ENCODE peak calls at places on chromosomes 12 and 14, in eight cellular contexts. One of them, this sample, is unnamed. For H3K27me3, the result is how much of the 10 kb centered on the place peaks cover.

GRCh38 chr14:104318558-104319488 is 180.4 kb downstream of the KIF26A start:
- DNase-seq in MG63: no peak
- DNase-seq in naive thymus-derived CD4-positive, alpha-beta T cell: no peak
- DNase-seq in cardiac muscle cell: no peak
- DNase-seq in thoracic aorta: no peak
- DNase-seq in HCT116: no peak
- DNase-seq in fibroblast of lung: no peak
- DNase-seq in hepatocyte: no peak
- DNase-seq in this sample: peak

GRCh38 chr12:109356586-109356985 is 8.9 kb downstream of the MYO1H start:
- DNase-seq in MG63: no peak
- DNase-seq in naive thymus-derived CD4-positive, alpha-beta T cell: no peak
- DNase-seq in HCT116: no peak
- DNase-seq in fibroblast of lung: no peak
- DNase-seq in hepatocyte: no peak
- DNase-seq in thoracic aorta: no peak
- DNase-seq in cardiac muscle cell: no peak
- DNase-seq in this sample: no peak

GRCh38 chr12:54439521-54440255 is 20.6 kb upstream of the ITGA5 start:
- DNase-seq in naive thymus-derived CD4-positive, alpha-beta T cell: peak
- DNase-seq in cardiac muscle cell: peak
- DNase-seq in MG63: no peak
- DNase-seq in thoracic aorta: no peak
- DNase-seq in fibroblast of lung: peak
- DNase-seq in HCT116: peak
- DNase-seq in hepatocyte: peak
- DNase-seq in this sample: peak

GRCh38 chr14:60220084-60220483 is 28.9 kb upstream of the PPM1A start:
- DNase-seq in fibroblast of lung: no peak
- DNase-seq in naive thymus-derived CD4-positive, alpha-beta T cell: no peak
- DNase-seq in hepatocyte: no peak
- DNase-seq in MG63: no peak
- DNase-seq in HCT116: no peak
- DNase-seq in cardiac muscle cell: no peak
- DNase-seq in thoracic aorta: no peak
- DNase-seq in this sample: no peak

GRCh38 chr12:97177482-97177881 is 270.4 kb downstream of the NEDD1 start:
- DNase-seq in HCT116: no peak
- DNase-seq in hepatocyte: no peak
- DNase-seq in thoracic aorta: no peak
- DNase-seq in fibroblast of lung: peak
- DNase-seq in cardiac muscle cell: no peak
- DNase-seq in MG63: peak
- DNase-seq in naive thymus-derived CD4-positive, alpha-beta T cell: no peak
- DNase-seq in this sample: no peak

GRCh38 chr14:104091061-104091926 is 5.8 kb downstream of the ASPG start:
- DNase-seq in MG63: no peak
- DNase-seq in HCT116: no peak
- DNase-seq in naive thymus-derived CD4-positive, alpha-beta T cell: no peak
- DNase-seq in cardiac muscle cell: no peak
- DNase-seq in hepatocyte: no peak
- DNase-seq in thoracic aorta: no peak
- DNase-seq in fibroblast of lung: no peak
- DNase-seq in this sample: peak

GRCh38 chr12:79737875-79738718 is 47.3 kb upstream of the PAWR start:
- DNase-seq in cardiac muscle cell: peak
- DNase-seq in naive thymus-derived CD4-positive, alpha-beta T cell: peak
- DNase-seq in MG63: peak
- DNase-seq in thoracic aorta: no peak
- DNase-seq in fibroblast of lung: peak
- DNase-seq in HCT116: peak
- DNase-seq in hepatocyte: peak
- DNase-seq in this sample: peak

GRCh38 chr14:69354383-69355154 is 43.5 kb downstream of the ERH start:
- DNase-seq in MG63: no peak
- DNase-seq in naive thymus-derived CD4-positive, alpha-beta T cell: peak
- DNase-seq in hepatocyte: no peak
- DNase-seq in thoracic aorta: no peak
- DNase-seq in cardiac muscle cell: no peak
- DNase-seq in HCT116: no peak
- DNase-seq in fibroblast of lung: no peak
- DNase-seq in this sample: peak

GRCh38 chr14:62468946-62469345 is 576.3 kb downstream of the KCNH5 start:
- DNase-seq in hepatocyte: no peak
- DNase-seq in thoracic aorta: no peak
- DNase-seq in naive thymus-derived CD4-positive, alpha-beta T cell: no peak
- DNase-seq in MG63: peak
- DNase-seq in cardiac muscle cell: no peak
- DNase-seq in fibroblast of lung: no peak
- DNase-seq in HCT116: no peak
- DNase-seq in this sample: no peak

GRCh38 chr12:107844312-107844921 is 69.9 kb downstream of the ASCL4 start:
- DNase-seq in thoracic aorta: no peak
- DNase-seq in hepatocyte: peak
- DNase-seq in MG63: no peak
- DNase-seq in naive thymus-derived CD4-positive, alpha-beta T cell: no peak
- DNase-seq in cardiac muscle cell: peak
- DNase-seq in HCT116: no peak
- DNase-seq in fibroblast of lung: peak
- DNase-seq in this sample: peak

GRCh38 chr14:101948666-101949205 is 15.6 kb upstream of the DYNC1H1 start:
- DNase-seq in HCT116: no peak
- DNase-seq in thoracic aorta: no peak
- DNase-seq in hepatocyte: peak
- DNase-seq in MG63: no peak
- DNase-seq in cardiac muscle cell: no peak
- DNase-seq in naive thymus-derived CD4-positive, alpha-beta T cell: no peak
- DNase-seq in fibroblast of lung: no peak
- DNase-seq in this sample: no peak

GRCh38 chr12:53782093-53782703 is 30.4 kb upstream of the CISTR start:
- DNase-seq in HCT116: no peak
- DNase-seq in naive thymus-derived CD4-positive, alpha-beta T cell: no peak
- DNase-seq in fibroblast of lung: no peak
- DNase-seq in MG63: no peak
- DNase-seq in hepatocyte: no peak
- DNase-seq in cardiac muscle cell: no peak
- DNase-seq in thoracic aorta: no peak
- DNase-seq in this sample: no peak

GRCh38 chr14:44981198-44981597 is 19.2 kb downstream of the TOGARAM1 start:
- DNase-seq in thoracic aorta: no peak
- DNase-seq in cardiac muscle cell: no peak
- DNase-seq in MG63: no peak
- DNase-seq in fibroblast of lung: no peak
- DNase-seq in naive thymus-derived CD4-positive, alpha-beta T cell: no peak
- DNase-seq in HCT116: no peak
- DNase-seq in hepatocyte: no peak
- DNase-seq in this sample: no peak

GRCh38 chr14:65179918-65180724 is 77.8 kb upstream of the MAX start:
- DNase-seq in naive thymus-derived CD4-positive, alpha-beta T cell: no peak
- DNase-seq in thoracic aorta: no peak
- DNase-seq in HCT116: peak
- DNase-seq in fibroblast of lung: peak
- DNase-seq in hepatocyte: no peak
- DNase-seq in MG63: peak
- DNase-seq in cardiac muscle cell: no peak
- DNase-seq in this sample: no peak

GRCh38 chr14:35215110-35215872 is 76.9 kb upstream of the PSMA6 start:
- DNase-seq in thoracic aorta: no peak
- DNase-seq in fibroblast of lung: peak
- DNase-seq in MG63: no peak
- DNase-seq in HCT116: peak
- DNase-seq in naive thymus-derived CD4-positive, alpha-beta T cell: no peak
- DNase-seq in hepatocyte: peak
- DNase-seq in cardiac muscle cell: peak
- DNase-seq in this sample: peak

GRCh38 chr12:46492471-46493351 is 120.1 kb upstream of the SLC38A2 start:
- DNase-seq in HCT116: peak
- DNase-seq in naive thymus-derived CD4-positive, alpha-beta T cell: no peak
- DNase-seq in hepatocyte: peak
- DNase-seq in cardiac muscle cell: no peak
- DNase-seq in fibroblast of lung: peak
- DNase-seq in MG63: peak
- DNase-seq in thoracic aorta: no peak
- DNase-seq in this sample: no peak

GRCh38 chr12:15856097-15856982 is 25.8 kb upstream of the STRAP start:
- DNase-seq in HCT116: peak
- DNase-seq in cardiac muscle cell: peak
- DNase-seq in naive thymus-derived CD4-positive, alpha-beta T cell: peak
- DNase-seq in hepatocyte: peak
- DNase-seq in MG63: no peak
- DNase-seq in thoracic aorta: peak
- DNase-seq in fibroblast of lung: peak
- DNase-seq in this sample: no peak

DNA sequence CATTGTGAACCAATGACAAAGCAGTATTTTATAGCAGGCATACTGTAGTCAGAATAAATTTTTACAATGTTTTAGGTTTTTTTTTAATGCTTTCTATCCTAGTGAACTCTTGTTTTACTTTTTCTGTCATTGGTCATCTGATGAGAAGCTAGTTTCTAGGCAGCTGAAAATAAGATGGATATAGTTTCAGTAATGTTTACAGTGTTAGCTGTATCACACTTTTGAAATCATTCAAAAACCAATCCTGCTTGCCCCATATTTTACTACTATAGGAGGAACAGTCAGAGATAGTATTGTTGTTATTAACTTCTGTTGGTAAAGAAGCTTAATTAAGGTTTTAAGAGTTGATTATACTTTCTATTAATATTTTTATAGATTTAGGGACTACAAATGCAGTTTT is 24.5 kb downstream of the USP15 start:
- DNase-seq in naive thymus-derived CD4-positive, alpha-beta T cell: no peak
- DNase-seq in MG63: no peak
- DNase-seq in thoracic aorta: no peak
- DNase-seq in HCT116: no peak
- DNase-seq in cardiac muscle cell: no peak
- DNase-seq in fibroblast of lung: no peak
- DNase-seq in hepatocyte: no peak
- DNase-seq in this sample: no peak
- H3K4me3 ChIP-seq in naive thymus-derived CD4-positive, alpha-beta T cell: no peak
- H3K4me3 ChIP-seq in MG63: no peak
- H3K4me3 ChIP-seq in thoracic aorta: no peak
- H3K4me3 ChIP-seq in HCT116: no peak
- H3K4me3 ChIP-seq in cardiac muscle cell: no peak
- H3K4me3 ChIP-seq in fibroblast of lung: no peak
- H3K4me3 ChIP-seq in hepatocyte: no peak
- H3K4me3 ChIP-seq in this sample: no peak

GRCh38 chr12:49088932-49089330 is 5.7 kb downstream of the DHH start:
- DNase-seq in hepatocyte: no peak
- DNase-seq in thoracic aorta: no peak
- DNase-seq in naive thymus-derived CD4-positive, alpha-beta T cell: no peak
- DNase-seq in fibroblast of lung: no peak
- DNase-seq in HCT116: no peak
- DNase-seq in MG63: no peak
- DNase-seq in cardiac muscle cell: no peak
- DNase-seq in this sample: no peak
- H3K27me3 ChIP-seq in hepatocyte: half or more
- H3K27me3 ChIP-seq in thoracic aorta: under half
- H3K27me3 ChIP-seq in naive thymus-derived CD4-positive, alpha-beta T cell: under half
- H3K27me3 ChIP-seq in fibroblast of lung: under half
- H3K27me3 ChIP-seq in HCT116: under half
- H3K27me3 ChIP-seq in MG63: under half
- H3K27me3 ChIP-seq in cardiac muscle cell: half or more
- H3K27me3 ChIP-seq in this sample: half or more

DNA sequence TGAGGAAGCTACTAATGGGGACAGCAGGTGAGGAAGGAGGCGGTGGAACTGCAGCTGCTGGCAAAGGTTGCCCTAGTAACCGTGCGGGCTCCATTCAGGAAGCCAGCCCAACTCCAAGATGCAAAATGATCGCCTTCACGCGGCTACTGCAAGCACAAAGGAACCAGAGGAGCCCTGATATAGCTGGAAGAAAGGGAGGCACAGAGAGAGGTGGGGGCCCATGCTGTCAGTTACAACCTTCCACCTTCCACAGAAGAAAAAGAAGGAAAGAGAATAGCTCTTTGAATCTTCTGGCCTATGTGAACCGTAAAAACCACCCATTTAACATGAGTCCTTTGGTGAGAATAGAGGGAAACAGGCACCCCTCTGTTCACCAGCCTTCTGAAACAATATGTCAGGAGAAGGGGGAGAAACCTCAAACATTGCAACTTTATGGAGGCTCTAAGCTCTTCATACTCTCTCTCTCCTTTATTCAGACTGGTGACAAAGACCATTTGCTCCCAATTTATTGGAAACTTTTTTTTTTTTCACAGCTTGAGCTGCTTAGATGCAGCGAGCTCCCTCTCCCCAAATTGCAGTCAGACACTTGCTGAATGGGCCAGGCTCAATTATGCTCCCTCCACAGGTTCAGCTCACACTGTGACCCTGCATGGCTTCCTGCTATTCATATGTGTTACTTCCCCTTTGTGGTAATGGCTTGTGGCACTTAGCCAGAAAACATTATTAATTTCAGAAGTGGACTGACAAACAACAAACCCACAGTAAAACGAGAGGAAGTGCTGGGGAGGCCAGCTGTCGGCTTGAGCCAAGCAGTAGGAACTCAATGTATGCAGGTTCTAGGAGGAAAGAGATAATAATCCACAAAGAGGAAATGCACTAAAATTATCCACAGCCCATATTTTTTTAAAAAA is 6.2 kb downstream of the DUSP6 start:
- DNase-seq in hepatocyte: no peak
- DNase-seq in cardiac muscle cell: peak
- DNase-seq in HCT116: peak
- DNase-seq in naive thymus-derived CD4-positive, alpha-beta T cell: no peak
- DNase-seq in thoracic aorta: no peak
- DNase-seq in fibroblast of lung: peak
- DNase-seq in MG63: peak
- DNase-seq in this sample: peak
- H3K4me3 ChIP-seq in hepatocyte: no peak
- H3K4me3 ChIP-seq in cardiac muscle cell: peak
- H3K4me3 ChIP-seq in HCT116: no peak
- H3K4me3 ChIP-seq in naive thymus-derived CD4-positive, alpha-beta T cell: peak
- H3K4me3 ChIP-seq in thoracic aorta: peak
- H3K4me3 ChIP-seq in fibroblast of lung: no peak
- H3K4me3 ChIP-seq in MG63: peak
- H3K4me3 ChIP-seq in this sample: no peak

DNA sequence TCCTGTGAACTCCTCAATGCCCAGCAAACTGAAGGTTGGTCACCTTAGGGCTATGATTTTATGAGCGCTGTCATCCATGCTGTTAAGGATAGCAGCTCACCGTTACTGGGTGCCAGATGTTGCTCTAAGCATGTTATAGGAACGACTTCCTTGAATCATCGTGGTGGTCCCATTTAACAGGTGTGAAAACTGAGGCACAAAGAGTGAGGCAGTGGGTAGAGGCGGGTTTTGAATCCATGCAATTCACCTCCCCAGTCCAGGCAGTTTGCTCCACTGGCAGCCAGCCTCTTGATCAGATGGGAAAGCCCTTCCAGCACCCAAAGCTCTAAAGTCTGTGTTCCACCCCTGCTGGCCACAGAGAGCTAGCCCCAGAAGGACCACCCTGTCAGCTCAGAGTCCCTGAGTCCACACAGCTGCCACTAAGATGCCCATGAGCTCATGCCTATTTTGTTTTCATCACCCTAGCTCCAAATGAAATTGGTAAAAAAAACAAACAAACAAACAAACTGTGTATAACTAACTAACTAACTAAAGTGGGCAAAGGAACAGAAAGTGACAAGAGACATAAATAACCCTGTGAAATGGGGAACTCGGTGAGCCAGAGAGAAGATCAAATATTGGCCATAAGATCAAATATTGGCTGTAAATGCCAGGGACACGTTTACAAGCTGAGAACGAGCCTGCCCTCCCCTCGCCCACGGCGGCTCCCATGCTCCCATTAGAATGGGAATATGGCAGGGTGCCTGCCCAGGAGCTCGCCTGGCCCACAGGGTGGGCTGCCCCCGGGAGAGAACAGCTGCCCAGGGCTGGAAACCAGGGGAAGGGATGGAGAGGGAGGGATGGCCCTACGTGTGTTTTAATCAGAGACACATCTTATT is 72.3 kb upstream of the RFLNA start:
- DNase-seq in HCT116: no peak
- DNase-seq in fibroblast of lung: no peak
- DNase-seq in thoracic aorta: no peak
- DNase-seq in MG63: no peak
- DNase-seq in naive thymus-derived CD4-positive, alpha-beta T cell: no peak
- DNase-seq in cardiac muscle cell: no peak
- DNase-seq in hepatocyte: no peak
- DNase-seq in this sample: no peak
- H3K27me3 ChIP-seq in HCT116: under half
- H3K27me3 ChIP-seq in fibroblast of lung: under half
- H3K27me3 ChIP-seq in thoracic aorta: under half
- H3K27me3 ChIP-seq in MG63: under half
- H3K27me3 ChIP-seq in naive thymus-derived CD4-positive, alpha-beta T cell: under half
- H3K27me3 ChIP-seq in cardiac muscle cell: under half
- H3K27me3 ChIP-seq in hepatocyte: under half
- H3K27me3 ChIP-seq in this sample: under half